ENCODE peak calls at places on chromosomes 1 and 21, in eight cellular contexts. E is stomach, W is adrenal gland, J is heart left ventricle, A is right lobe of liver, Z is HCT116, S is tibial nerve, N is IMR-90. V is an unnamed sample. For H3K27me3, the result is how much of the 10 kb centered on the place peaks cover.

GRCh38 chr1:206739411-206740076 is 31.0 kb upstream of the IL19 start:
- DNase-seq in E (no peak), W (peak), J (no peak), A (no peak), Z (no peak), S (no peak), N (peak), V (no peak)

GRCh38 chr1:153790282-153790995 is 15.2 kb downstream of the SLC27A3 start:
- DNase-seq in E (peak), W (peak), J (peak), A (peak), Z (no peak), S (peak), N (peak), V (peak)

GRCh38 chr1:221716713-221717490 is 25.0 kb downstream of the DUSP10 start:
- DNase-seq in E (no peak), W (no peak), J (no peak), A (no peak), Z (no peak), S (no peak), N (no peak), V (no peak)

GRCh38 chr21:33541105-33541711 is 709 bp downstream of the GART start:
- DNase-seq in E (no peak), W (no peak), J (no peak), A (no peak), Z (no peak), S (no peak), N (peak), V (no peak)

GRCh38 chr1:183590225-183591191 is at the start of gene NCF2:
- DNase-seq in E (peak), W (no peak), J (peak), A (peak), Z (no peak), S (no peak), N (peak), V (no peak)

GRCh38 chr1:69585666-69586065 is 17.9 kb downstream of the LRRC7 start:
- DNase-seq in E (no peak), W (no peak), J (no peak), A (no peak), Z (no peak), S (no peak), N (no peak), V (no peak)

GRCh38 chr1:6860401-6860800 is 75.1 kb downstream of the CAMTA1 start:
- DNase-seq in E (no peak), W (peak), J (no peak), A (no peak), Z (peak), S (no peak), N (peak), V (no peak)

GRCh38 chr1:905071-905749 is 18.5 kb upstream of the SAMD11 start:
- DNase-seq in E (peak), W (peak), J (peak), A (peak), Z (no peak), S (peak), N (no peak), V (no peak)

GRCh38 chr1:193211539-193211938 is 25.1 kb upstream of the B3GALT2 start:
- DNase-seq in E (no peak), W (no peak), J (no peak), A (no peak), Z (peak), S (no peak), N (peak), V (no peak)

GRCh38 chr21:40512590-40512989 is 334.4 kb downstream of the DSCAM start:
- DNase-seq in E (no peak), W (no peak), J (no peak), A (no peak), Z (no peak), S (no peak), N (no peak), V (no peak)

GRCh38 chr1:170886460-170886859 is 48.9 kb upstream of the MROH9 start:
- DNase-seq in E (no peak), W (no peak), J (no peak), A (no peak), Z (no peak), S (no peak), N (no peak), V (no peak)

GRCh38 chr21:31346256-31346821 is 2.3 kb upstream of the TIAM1 start:
- DNase-seq in E (no peak), W (no peak), J (no peak), A (no peak), Z (no peak), S (no peak), N (no peak), V (no peak)

GRCh38 chr1:180425956-180426355 is 76.4 kb downstream of the ACBD6 start:
- DNase-seq in E (no peak), W (no peak), J (no peak), A (no peak), Z (no peak), S (no peak), N (no peak), V (no peak)

GRCh38 chr1:179955318-179955638 is 668 bp downstream of the CEP350 start:
- DNase-seq in E (no peak), W (no peak), J (no peak), A (no peak), Z (no peak), S (no peak), N (peak), V (no peak)

GRCh38 chr1:71046891-71047634 is 553 bp downstream of the PTGER3 start:
- DNase-seq in E (peak), W (no peak), J (no peak), A (no peak), Z (no peak), S (no peak), N (no peak), V (no peak)

GRCh38 chr1:227924168-227924837 is 23.4 kb downstream of the WNT9A start:
- DNase-seq in E (no peak), W (no peak), J (no peak), A (no peak), Z (no peak), S (no peak), N (no peak), V (no peak)

GRCh38 chr1:160309183-160309535 is 24.2 kb upstream of the PEX19 start:
- DNase-seq in E (no peak), W (no peak), J (no peak), A (no peak), Z (no peak), S (no peak), N (peak), V (no peak)

GRCh38 chr1:84687703-84688460 is 2.4 kb downstream of the SSX2IP start:
- DNase-seq in E (no peak), W (no peak), J (no peak), A (no peak), Z (no peak), S (no peak), N (peak), V (no peak)

GRCh38 chr21:22791986-22792560 is 1793.9 kb downstream of the NCAM2 start:
- DNase-seq in E (no peak), W (peak), J (no peak), A (no peak), Z (no peak), S (no peak), N (peak), V (no peak)

GRCh38 chr1:221655766-221656305 is 86.1 kb downstream of the DUSP10 start:
- DNase-seq in E (no peak), W (no peak), J (no peak), A (no peak), Z (no peak), S (no peak), N (no peak), V (no peak)

GRCh38 chr1:234529095-234529494 is 50.1 kb upstream of the TARBP1 start:
- DNase-seq in E (no peak), W (no peak), J (no peak), A (no peak), Z (no peak), S (no peak), N (no peak), V (no peak)
- H3K27ac ChIP-seq in E (no peak), W (peak), J (peak), A (peak), Z (no peak), S (no peak), N (no peak), V (peak)

DNA sequence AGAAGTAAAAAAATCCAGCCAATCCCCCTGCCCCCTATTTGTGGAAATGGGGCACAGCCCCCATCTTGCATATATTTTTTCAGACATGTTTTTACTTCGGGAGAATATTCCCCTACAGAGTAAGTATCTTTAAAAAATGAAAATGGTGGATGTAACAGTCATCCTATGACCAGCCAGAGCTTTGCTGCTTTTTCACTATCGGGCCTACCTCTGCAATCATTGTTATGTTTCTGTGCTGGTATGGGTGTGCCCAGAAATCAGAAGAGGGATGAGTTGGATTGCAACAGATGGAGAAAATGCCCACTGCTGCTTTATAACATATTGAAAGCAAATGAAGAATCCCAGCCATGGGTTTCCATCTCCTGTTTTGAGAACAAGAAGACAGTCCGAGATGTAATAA is 2.9 kb downstream of the CD247 start:
- DNase-seq in E (no peak), W (no peak), J (no peak), A (no peak), Z (no peak), S (no peak), N (no peak), V (no peak)
- H3K27me3 ChIP-seq in E (under half), W (under half), J (under half), A (under half), Z (under half), S (under half), N (under half), V (under half)

DNA sequence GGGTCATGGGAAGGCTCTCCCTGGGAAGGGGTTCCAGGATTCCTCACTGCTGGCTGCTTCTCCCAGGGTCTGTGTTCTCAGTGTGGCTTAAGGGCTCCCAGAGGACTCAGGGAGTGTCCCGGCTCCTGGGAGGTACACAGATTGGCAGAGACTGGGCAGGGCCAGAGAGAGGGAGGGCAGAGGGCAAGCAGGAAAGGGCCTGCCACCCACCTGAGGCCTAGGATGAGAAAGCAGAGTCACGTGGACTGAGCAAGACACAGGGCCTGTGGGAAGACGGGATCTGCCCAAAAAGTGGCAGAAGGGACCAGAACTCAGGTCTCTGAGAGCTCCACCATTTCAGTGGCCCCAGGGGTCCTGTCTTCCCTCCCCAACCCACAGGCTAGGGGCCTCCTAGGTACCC is 871 bp downstream of the SLFNL1 start:
- DNase-seq in E (no peak), W (peak), J (no peak), A (no peak), Z (no peak), S (no peak), N (no peak), V (no peak)
- TF ChIP-seq POLR2A in E (no peak), W (no peak), J (no peak), A (no peak), Z (no peak), S (no peak), N (no peak), V (no peak)

GRCh38 chr21:37057614-37058013 is 15.3 kb downstream of the PIGP start:
- DNase-seq in E (no peak), W (no peak), J (no peak), A (no peak), Z (no peak), S (no peak), N (no peak), V (no peak)

GRCh38 chr21:37061926-37062591 is 10.8 kb downstream of the PIGP start:
- DNase-seq in E (no peak), W (no peak), J (no peak), A (no peak), Z (no peak), S (no peak), N (no peak), V (no peak)

GRCh38 chr21:37062592-37062933 is 10.3 kb downstream of the PIGP start:
- DNase-seq in E (no peak), W (no peak), J (no peak), A (no peak), Z (no peak), S (no peak), N (no peak), V (no peak)

GRCh38 chr21:37059181-37059580 is 13.7 kb downstream of the PIGP start:
- DNase-seq in E (no peak), W (no peak), J (no peak), A (no peak), Z (no peak), S (no peak), N (no peak), V (no peak)

GRCh38 chr21:37060296-37060695 is 12.6 kb downstream of the PIGP start:
- DNase-seq in E (peak), W (peak), J (peak), A (no peak), Z (peak), S (peak), N (peak), V (peak)
- H3K27ac ChIP-seq in E (peak), W (peak), J (no peak), A (no peak), Z (no peak), S (no peak), N (peak), V (no peak)

DNA sequence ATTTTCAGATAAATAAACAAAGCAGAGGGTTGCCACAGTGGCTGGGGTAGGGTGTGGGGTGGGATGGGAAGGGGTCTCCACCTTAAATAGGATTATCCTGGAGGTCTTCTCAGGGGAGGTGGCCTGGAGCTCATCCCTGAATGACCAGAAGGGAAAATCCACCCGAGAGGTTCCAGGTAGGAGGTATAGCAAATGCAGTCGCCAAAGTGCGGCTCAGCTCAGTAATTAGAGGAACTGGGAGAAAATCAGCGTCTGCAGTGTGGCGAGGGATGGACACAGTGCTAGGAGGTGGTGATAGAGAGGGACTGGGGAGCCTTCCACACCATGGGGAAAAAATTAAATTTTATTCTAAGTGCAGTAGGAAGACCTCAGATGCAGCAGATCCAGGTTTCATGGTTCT is 584.5 kb downstream of the MATN1 start:
- DNase-seq in E (no peak), W (no peak), J (no peak), A (no peak), Z (no peak), S (no peak), N (no peak), V (no peak)
- H3K27me3 ChIP-seq in E (under half), W (under half), J (under half), A (under half), Z (under half), S (under half), N (under half), V (under half)

GRCh38 chr1:200737647-200738296 is 921 bp upstream of the CAMSAP2 start:
- DNase-seq in E (no peak), W (no peak), J (no peak), A (no peak), Z (no peak), S (no peak), N (no peak), V (no peak)

GRCh38 chr1:200738348-200738732 is 353 bp upstream of the CAMSAP2 start:
- DNase-seq in E (no peak), W (no peak), J (no peak), A (no peak), Z (no peak), S (no peak), N (no peak), V (no peak)

GRCh38 chr1:200740291-200741212 is 1.9 kb downstream of the CAMSAP2 start:
- DNase-seq in E (no peak), W (no peak), J (no peak), A (no peak), Z (no peak), S (no peak), N (peak), V (no peak)

GRCh38 chr1:200739499-200740290 is 1.0 kb downstream of the CAMSAP2 start:
- DNase-seq in E (peak), W (peak), J (peak), A (peak), Z (no peak), S (peak), N (no peak), V (peak)

DNA sequence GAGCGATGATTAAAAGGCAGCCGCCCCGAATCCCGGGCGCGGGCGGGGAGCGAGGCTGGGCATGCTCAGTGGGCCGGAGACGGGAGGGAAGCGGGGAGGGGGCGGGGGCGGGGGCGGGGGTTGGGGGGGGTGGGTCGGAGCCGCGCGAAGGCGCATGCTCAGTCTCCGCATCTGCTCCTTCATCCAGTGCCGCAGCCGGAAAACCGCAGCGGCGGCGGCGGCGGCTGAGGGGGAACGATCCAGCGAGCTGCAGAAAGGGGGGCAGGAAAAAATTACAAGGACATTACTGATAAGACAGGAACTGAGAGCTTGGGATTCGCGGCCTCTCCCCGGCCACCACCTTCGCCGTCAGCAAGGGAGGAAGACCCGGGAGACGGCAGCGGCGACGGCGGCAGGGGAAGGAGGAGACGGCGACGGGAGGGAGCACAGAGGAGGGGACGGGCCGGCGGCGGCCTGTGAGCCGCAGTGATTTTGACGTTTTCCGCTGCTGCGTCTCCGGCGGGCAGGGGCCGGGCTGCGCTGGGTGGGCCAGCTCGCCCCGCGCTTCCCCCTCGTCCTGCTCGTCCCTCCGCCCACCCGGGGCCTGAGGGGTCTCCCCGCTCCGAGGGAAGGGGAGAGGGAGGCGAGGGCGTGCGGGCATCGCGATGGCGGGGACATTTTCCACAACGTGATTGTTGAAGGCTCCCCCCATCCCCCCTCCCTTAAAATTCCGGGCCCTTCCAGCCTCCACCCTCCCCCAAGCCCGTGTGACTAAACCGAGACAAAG is at the start of gene CAMSAP2:
- DNase-seq in E (peak), W (peak), J (peak), A (peak), Z (peak), S (peak), N (peak), V (peak)
- TF ChIP-seq POLR2A in E (peak), W (peak), J (peak), A (peak), Z (peak), S (peak), N (peak), V (peak)

GRCh38 chr1:26020941-26021646 is 481 bp upstream of the EXTL1 start:
- DNase-seq in E (no peak), W (no peak), J (no peak), A (no peak), Z (no peak), S (no peak), N (peak), V (no peak)
- H3K27ac ChIP-seq in E (no peak), W (peak), J (peak), A (no peak), Z (no peak), S (peak), N (no peak), V (peak)

V was measured in gastrocnemius medialis.